ENCODE peak calls at places on chromosome 18, in four cellular contexts. S is DMS79, M is cardiac fibroblast, B is right lobe of liver. K is an unnamed sample.
A peak's percentile ranks its signal among the peaks of the same experiment; 100 is the strongest.

GRCh38 chr18:80154293-80154692 is 45.2 kb downstream of the ADNP2 start:
- DNase-seq in B (no peak), M (peak; percentile 29), S (no peak), K (peak; percentile 62)

GRCh38 chr18:7102131-7102530 is 15.5 kb downstream of the LAMA1 start:
- DNase-seq in S (no peak), B (no peak), M (no peak), K (no peak)

GRCh38 chr18:30491815-30492551 is 550.6 kb downstream of the DSC3 start:
- DNase-seq in B (no peak), S (no peak), M (no peak), K (no peak)

GRCh38 chr18:13369756-13370510 is 151.4 kb downstream of the LDLRAD4 start:
- DNase-seq in M (no peak), B (no peak), S (peak; percentile 38), K (no peak)

GRCh38 chr18:48713302-48713701 is 174.5 kb downstream of the CTIF start:
- DNase-seq in S (no peak), B (no peak), M (peak; percentile 70), K (no peak)

GRCh38 chr18:49055787-49056186 is 105.0 kb upstream of the SMAD7 start:
- DNase-seq in S (no peak), M (peak; percentile 79), B (no peak), K (peak; percentile 57)

GRCh38 chr18:62452280-62452824 is 70.5 kb upstream of the ZCCHC2 start:
- DNase-seq in B (peak; percentile 86), M (peak; percentile 49), S (no peak), K (no peak)

GRCh38 chr18:36127866-36128845 is 984 bp downstream of the SLC39A6 start:
- DNase-seq in B (no peak), S (no peak), M (peak; percentile 30), K (peak; percentile 27)

GRCh38 chr18:62450546-62451395 is 72.1 kb upstream of the ZCCHC2 start:
- DNase-seq in M (peak; percentile 72), B (peak; percentile 92), S (peak; percentile 46), K (no peak)

GRCh38 chr18:68114989-68115388 is 598.5 kb upstream of the DSEL start:
- DNase-seq in M (no peak), S (no peak), B (no peak), K (no peak)

GRCh38 chr18:46770708-46771107 is 13.9 kb upstream of the ST8SIA5 start:
- DNase-seq in M (no peak), B (no peak), S (no peak), K (no peak)

GRCh38 chr18:22563098-22563707 is 145.5 kb upstream of the CTAGE1 start:
- DNase-seq in S (no peak), B (no peak), M (peak; percentile 95), K (peak; percentile 71)

GRCh38 chr18:76989647-76990190 is 142.9 kb downstream of the MBP start:
- DNase-seq in S (no peak), B (peak; percentile 38), M (no peak), K (no peak)

GRCh38 chr18:60372598-60372997 is at the start of gene MC4R:
- DNase-seq in M (peak; percentile 31), B (no peak), S (no peak), K (no peak)

GRCh38 chr18:55419939-55420664 is 167.9 kb downstream of the TCF4 start:
- DNase-seq in B (no peak), S (no peak), M (peak; percentile 55), K (no peak)

GRCh38 chr18:79934311-79935097 is 16.9 kb downstream of the SLC66A2 start:
- DNase-seq in S (no peak), B (peak; percentile 92), M (no peak), K (no peak)

GRCh38 chr18:79853303-79853992 is 55.7 kb downstream of the KCNG2 start:
- DNase-seq in S (no peak), M (no peak), B (peak; percentile 28), K (no peak)

GRCh38 chr18:54696616-54697293 is 105.7 kb downstream of the DYNAP start:
- DNase-seq in B (no peak), M (no peak), S (no peak), K (no peak)

GRCh38 chr18:58202406-58202730 is 158.3 kb downstream of the NEDD4L start:
- DNase-seq in B (no peak), M (peak; percentile 30), S (no peak), K (no peak)

GRCh38 chr18:1094408-1094807 is 189.7 kb downstream of the ADCYAP1 start:
- DNase-seq in M (peak; percentile 73), B (no peak), S (no peak), K (no peak)

GRCh38 chr18:48186861-48187260 is 222.3 kb downstream of the ZBTB7C start:
- DNase-seq in M (no peak), B (no peak), S (no peak), K (no peak)

GRCh38 chr18:765764-766549 is 46.1 kb downstream of the YES1 start:
- DNase-seq in M (no peak), S (no peak), B (no peak), K (no peak)

GRCh38 chr18:51490860-51491259 is 293.4 kb upstream of the MEX3C start:
- DNase-seq in B (no peak), S (no peak), M (no peak), K (no peak)

GRCh38 chr18:34729740-34730338 is 19.7 kb downstream of the DTNA start:
- DNase-seq in S (no peak), B (no peak), M (peak; percentile 12), K (no peak)

GRCh38 chr18:7329036-7329435 is 98.1 kb downstream of the LRRC30 start:
- DNase-seq in B (no peak), M (peak; percentile 26), S (no peak), K (no peak)

GRCh38 chr18:906416-907170 is 1.9 kb downstream of the ADCYAP1 start:
- DNase-seq in M (peak; percentile 5), S (peak; percentile 87), B (no peak), K (no peak)

GRCh38 chr18:43571078-43571689 is 293.9 kb upstream of the SYT4 start:
- DNase-seq in M (peak; percentile 71), B (no peak), S (no peak), K (peak; percentile 39)

GRCh38 chr18:45686892-45687611 is 36.9 kb upstream of the SLC14A1 start:
- DNase-seq in S (no peak), B (no peak), M (no peak), K (peak; percentile 67)

GRCh38 chr18:23337599-23338444 is 115.3 kb upstream of the RIOK3 start:
- DNase-seq in M (peak; percentile 17), S (peak; percentile 21), B (no peak), K (no peak)

GRCh38 chr18:62751341-62751821 is 36.0 kb downstream of the PHLPP1 start:
- DNase-seq in S (no peak), M (peak; percentile 53), B (no peak), K (no peak)

GRCh38 chr18:48782381-48782841 is 168.4 kb downstream of the SMAD7 start:
- DNase-seq in B (peak; percentile 85), S (no peak), M (no peak), K (no peak)

GRCh38 chr18:58114766-58115165 is 70.7 kb downstream of the NEDD4L start:
- DNase-seq in M (no peak), B (no peak), S (no peak), K (no peak)

GRCh38 chr18:58067611-58068010 is 23.6 kb downstream of the NEDD4L start:
- DNase-seq in B (no peak), M (no peak), S (no peak), K (no peak)

GRCh38 chr18:7918696-7919095 is 351.6 kb downstream of the PTPRM start:
- DNase-seq in B (no peak), S (no peak), M (peak; percentile 36), K (no peak)

GRCh38 chr18:21275645-21276044 is 33.6 kb downstream of the GREB1L start:
- DNase-seq in S (no peak), M (no peak), B (no peak), K (no peak)

GRCh38 chr18:10995576-10995975 is 153.8 kb downstream of the PIEZO2 start:
- DNase-seq in M (no peak), S (no peak), B (no peak), K (no peak)

GRCh38 chr18:11110509-11110908 is 38.9 kb downstream of the PIEZO2 start:
- DNase-seq in B (no peak), M (no peak), S (no peak), K (no peak)

GRCh38 chr18:48859311-48860275 is 91.2 kb downstream of the SMAD7 start:
- DNase-seq in S (no peak), B (no peak), M (no peak), K (no peak)